ENCODE peak calls at places on chromosomes 13 and 19, in seven cellular contexts. Z is EH; V is cerebellum; P is CD8-positive, alpha-beta memory T cell; G is NCI-H1417; K is SIG-M5; C is T47D. B is an unnamed sample.

GRCh38 chr13:45628094-45628493 is 12.6 kb upstream of the ERICH6B start:
- DNase-seq in Z (no peak), V (no peak), P (no peak), G (no peak), K (no peak), C (no peak), B (no peak)

GRCh38 chr13:41311607-41312500 is 787 bp downstream of the NAA16 start:
- DNase-seq in Z (peak; percentile 61), V (peak; percentile 40), P (peak; percentile 62), G (peak; percentile 49), K (no peak), C (peak; percentile 27), B (no peak)

GRCh38 chr13:72990883-72991282 is 67.9 kb upstream of the KLF5 start:
- DNase-seq in Z (peak; percentile 6), V (no peak), P (no peak), G (no peak), K (no peak), C (no peak), B (no peak)

GRCh38 chr13:73556902-73557301 is 498.1 kb downstream of the KLF5 start:
- DNase-seq in Z (no peak), V (no peak), P (no peak), G (no peak), K (no peak), C (no peak), B (peak; percentile 2)

GRCh38 chr19:1364070-1364719 is 19.5 kb upstream of the NDUFS7 start:
- DNase-seq in Z (no peak), V (no peak), P (no peak), G (no peak), K (no peak), C (no peak), B (no peak)

GRCh38 chr13:30618186-30618937 is 642 bp downstream of the USPL1 start:
- DNase-seq in Z (peak; percentile 20), V (no peak), P (no peak), G (no peak), K (no peak), C (no peak), B (no peak)

GRCh38 chr13:98401936-98402335 is 175.0 kb downstream of the STK24 start:
- DNase-seq in Z (no peak), V (no peak), P (no peak), G (peak; percentile 99), K (no peak), C (no peak), B (no peak)

GRCh38 chr13:24304620-24305019 is 4.8 kb upstream of the C1QTNF9 start:
- DNase-seq in Z (no peak), V (no peak), P (no peak), G (no peak), K (no peak), C (no peak), B (no peak)

GRCh38 chr19:53772943-53773342 is 51.2 kb downstream of the NLRP12 start:
- DNase-seq in Z (peak; percentile 56), V (peak; percentile 27), P (peak; percentile 13), G (peak; percentile 31), K (no peak), C (peak; percentile 71), B (peak; percentile 7)

GRCh38 chr13:33249066-33249465 is 36.5 kb downstream of the STARD13 start:
- DNase-seq in Z (peak; percentile 68), V (no peak), P (no peak), G (no peak), K (no peak), C (no peak), B (no peak)

GRCh38 chr19:29663861-29664752 is 1.2 kb upstream of the PLEKHF1 start:
- DNase-seq in Z (peak; percentile 77), V (no peak), P (no peak), G (no peak), K (no peak), C (peak; percentile 73), B (no peak)

GRCh38 chr19:42424712-42425131 is 2.5 kb downstream of the LIPE start:
- DNase-seq in Z (no peak), V (no peak), P (no peak), G (no peak), K (no peak), C (no peak), B (no peak)

GRCh38 chr13:92537485-92537884 is 689.1 kb upstream of the GPC6 start:
- DNase-seq in Z (no peak), V (no peak), P (no peak), G (no peak), K (no peak), C (peak; percentile 5), B (no peak)

GRCh38 chr19:45499196-45500180 is 1.2 kb downstream of the PPM1N start:
- DNase-seq in Z (peak; percentile 56), V (no peak), P (peak; percentile 39), G (peak; percentile 74), K (no peak), C (peak; percentile 70), B (no peak)

GRCh38 chr13:46311217-46311616 is 75.8 kb downstream of the RUBCNL start:
- DNase-seq in Z (no peak), V (no peak), P (no peak), G (no peak), K (no peak), C (no peak), B (no peak)

GRCh38 chr13:39302855-39303254 is 264.6 kb downstream of the NHLRC3 start:
- DNase-seq in Z (no peak), V (no peak), P (no peak), G (no peak), K (no peak), C (no peak), B (no peak)

GRCh38 chr19:55601127-55601526 is 1.0 kb downstream of the ZNF524 start:
- DNase-seq in Z (no peak), V (no peak), P (no peak), G (no peak), K (no peak), C (no peak), B (no peak)

GRCh38 chr13:32669030-32669646 is 82.9 kb downstream of the PDS5B start:
- DNase-seq in Z (peak; percentile 58), V (peak; percentile 8), P (peak; percentile 26), G (peak; percentile 29), K (no peak), C (peak; percentile 45), B (no peak)

GRCh38 chr19:47445937-47446402 is 25.7 kb downstream of the SLC8A2 start:
- DNase-seq in Z (peak; percentile 52), V (peak; percentile 93), P (peak; percentile 56), G (peak; percentile 34), K (no peak), C (peak; percentile 66), B (no peak)

GRCh38 chr19:17076539-17076919 is 952 bp downstream of the MYO9B start:
- DNase-seq in Z (peak; percentile 56), V (no peak), P (no peak), G (no peak), K (no peak), C (peak; percentile 33), B (no peak)

GRCh38 chr13:99214232-99214631 is 13.6 kb downstream of the UBAC2 start:
- DNase-seq in Z (no peak), V (no peak), P (no peak), G (no peak), K (no peak), C (no peak), B (no peak)

GRCh38 chr19:41401483-41401882 is 3.9 kb downstream of the BCKDHA start:
- DNase-seq in Z (no peak), V (no peak), P (no peak), G (no peak), K (no peak), C (no peak), B (no peak)

GRCh38 chr19:2478324-2478755 is 2.4 kb downstream of the GADD45B start:
- DNase-seq in Z (peak; percentile 69), V (no peak), P (peak; percentile 66), G (no peak), K (peak; percentile 86), C (peak; percentile 90), B (no peak)

GRCh38 chr13:111422352-111422751 is 101.9 kb downstream of the TEX29 start:
- DNase-seq in Z (no peak), V (peak; percentile 24), P (no peak), G (no peak), K (no peak), C (no peak), B (no peak)

GRCh38 chr13:86826232-86826631 is 844.9 kb upstream of the SLITRK5 start:
- DNase-seq in Z (no peak), V (no peak), P (no peak), G (no peak), K (no peak), C (no peak), B (no peak)